ENCODE peak calls at places on chromosomes 12 and 14, in nine cellular contexts. One of them, this sample, is unnamed.

GRCh38 chr12:21911832-21912231 is 29.4 kb downstream of the ABCC9 start:
- DNase-seq in cardiac muscle cell: no peak
- DNase-seq in uterus: no peak
- DNase-seq in K562: no peak
- DNase-seq in heart right ventricle: no peak
- DNase-seq in left ventricle myocardium inferior: no peak
- DNase-seq in HepG2: no peak
- DNase-seq in endothelial cell of umbilical vein: no peak
- DNase-seq in fibroblast of lung: no peak
- DNase-seq in this sample: no peak

GRCh38 chr12:7219599-7220243 is 30.2 kb downstream of the PEX5 start:
- DNase-seq in cardiac muscle cell: peak; percentile 89
- DNase-seq in uterus: peak; percentile 42
- DNase-seq in K562: peak; percentile 44
- DNase-seq in heart right ventricle: peak; percentile 68
- DNase-seq in left ventricle myocardium inferior: peak; percentile 44
- DNase-seq in HepG2: peak; percentile 63
- DNase-seq in endothelial cell of umbilical vein: peak; percentile 71
- DNase-seq in fibroblast of lung: peak; percentile 65
- DNase-seq in this sample: peak; percentile 51

GRCh38 chr12:107493646-107494045 is 192.0 kb upstream of the PWP1 start:
- DNase-seq in cardiac muscle cell: no peak
- DNase-seq in uterus: no peak
- DNase-seq in K562: no peak
- DNase-seq in heart right ventricle: no peak
- DNase-seq in left ventricle myocardium inferior: no peak
- DNase-seq in HepG2: no peak
- DNase-seq in endothelial cell of umbilical vein: no peak
- DNase-seq in fibroblast of lung: no peak
- DNase-seq in this sample: no peak

GRCh38 chr12:8018666-8019581 is 13.6 kb upstream of the FOXJ2 start:
- DNase-seq in cardiac muscle cell: peak; percentile 82
- DNase-seq in uterus: no peak
- DNase-seq in K562: peak; percentile 58
- DNase-seq in heart right ventricle: no peak
- DNase-seq in left ventricle myocardium inferior: no peak
- DNase-seq in HepG2: peak; percentile 43
- DNase-seq in endothelial cell of umbilical vein: no peak
- DNase-seq in fibroblast of lung: peak; percentile 16
- DNase-seq in this sample: no peak

GRCh38 chr12:106090586-106091411 is 48.0 kb downstream of the NUAK1 start:
- DNase-seq in cardiac muscle cell: no peak
- DNase-seq in uterus: peak; percentile 64
- DNase-seq in K562: no peak
- DNase-seq in heart right ventricle: peak; percentile 77
- DNase-seq in left ventricle myocardium inferior: no peak
- DNase-seq in HepG2: no peak
- DNase-seq in endothelial cell of umbilical vein: peak; percentile 96
- DNase-seq in fibroblast of lung: peak; percentile 94
- DNase-seq in this sample: no peak

GRCh38 chr12:34338751-34339150 is 316.5 kb downstream of the ALG10 start:
- DNase-seq in cardiac muscle cell: no peak
- DNase-seq in uterus: no peak
- DNase-seq in K562: no peak
- DNase-seq in heart right ventricle: no peak
- DNase-seq in left ventricle myocardium inferior: no peak
- DNase-seq in HepG2: no peak
- DNase-seq in endothelial cell of umbilical vein: no peak
- DNase-seq in fibroblast of lung: no peak
- DNase-seq in this sample: no peak

GRCh38 chr12:113228394-113229028 is 7.2 kb downstream of the TPCN1 start:
- DNase-seq in cardiac muscle cell: no peak
- DNase-seq in uterus: no peak
- DNase-seq in K562: no peak
- DNase-seq in heart right ventricle: no peak
- DNase-seq in left ventricle myocardium inferior: no peak
- DNase-seq in HepG2: no peak
- DNase-seq in endothelial cell of umbilical vein: no peak
- DNase-seq in fibroblast of lung: no peak
- DNase-seq in this sample: no peak

GRCh38 chr12:34399631-34400422 is 377.5 kb downstream of the ALG10 start:
- DNase-seq in cardiac muscle cell: no peak
- DNase-seq in uterus: peak; percentile 10
- DNase-seq in K562: peak; percentile 1
- DNase-seq in heart right ventricle: peak; percentile 1
- DNase-seq in left ventricle myocardium inferior: peak; percentile 4
- DNase-seq in HepG2: no peak
- DNase-seq in endothelial cell of umbilical vein: no peak
- DNase-seq in fibroblast of lung: no peak
- DNase-seq in this sample: peak; percentile 1

GRCh38 chr14:101557811-101558738 is 3.2 kb upstream of the DIO3 start:
- DNase-seq in cardiac muscle cell: no peak
- DNase-seq in uterus: peak; percentile 72
- DNase-seq in K562: no peak
- DNase-seq in heart right ventricle: no peak
- DNase-seq in left ventricle myocardium inferior: no peak
- DNase-seq in HepG2: peak; percentile 8
- DNase-seq in endothelial cell of umbilical vein: no peak
- DNase-seq in fibroblast of lung: no peak
- DNase-seq in this sample: peak; percentile 57

GRCh38 chr12:50533971-50534370 is 29.2 kb downstream of the DIP2B start:
- DNase-seq in cardiac muscle cell: no peak
- DNase-seq in uterus: no peak
- DNase-seq in K562: no peak
- DNase-seq in heart right ventricle: no peak
- DNase-seq in left ventricle myocardium inferior: no peak
- DNase-seq in HepG2: no peak
- DNase-seq in endothelial cell of umbilical vein: no peak
- DNase-seq in fibroblast of lung: peak; percentile 45
- DNase-seq in this sample: no peak
- H3K27ac ChIP-seq in cardiac muscle cell: peak overlapping the region; percentile 84
- H3K27ac ChIP-seq in uterus: no peak overlapping the region
- H3K27ac ChIP-seq in K562: peak overlapping the region; percentile 87
- H3K27ac ChIP-seq in heart right ventricle: no peak overlapping the region
- H3K27ac ChIP-seq in left ventricle myocardium inferior: no peak overlapping the region
- H3K27ac ChIP-seq in HepG2: peak overlapping the region; percentile 88
- H3K27ac ChIP-seq in endothelial cell of umbilical vein: no peak overlapping the region
- H3K27ac ChIP-seq in fibroblast of lung: no peak overlapping the region
- H3K27ac ChIP-seq in this sample: peak overlapping the region; percentile 88

GRCh38 chr14:21428930-21429329 is 27.0 kb downstream of the CHD8 start:
- DNase-seq in cardiac muscle cell: no peak
- DNase-seq in uterus: no peak
- DNase-seq in K562: no peak
- DNase-seq in heart right ventricle: peak; percentile 43
- DNase-seq in left ventricle myocardium inferior: peak; percentile 54
- DNase-seq in HepG2: no peak
- DNase-seq in endothelial cell of umbilical vein: no peak
- DNase-seq in fibroblast of lung: no peak
- DNase-seq in this sample: peak; percentile 65
- TF ChIP-seq CTCF in cardiac muscle cell: no peak
- TF ChIP-seq CTCF in uterus: no peak
- TF ChIP-seq CTCF in K562: no peak
- TF ChIP-seq CTCF in heart right ventricle: no peak
- TF ChIP-seq CTCF in left ventricle myocardium inferior: no peak
- TF ChIP-seq CTCF in HepG2: no peak
- TF ChIP-seq CTCF in endothelial cell of umbilical vein: no peak
- TF ChIP-seq CTCF in fibroblast of lung: no peak
- TF ChIP-seq CTCF in this sample: no peak

DNA sequence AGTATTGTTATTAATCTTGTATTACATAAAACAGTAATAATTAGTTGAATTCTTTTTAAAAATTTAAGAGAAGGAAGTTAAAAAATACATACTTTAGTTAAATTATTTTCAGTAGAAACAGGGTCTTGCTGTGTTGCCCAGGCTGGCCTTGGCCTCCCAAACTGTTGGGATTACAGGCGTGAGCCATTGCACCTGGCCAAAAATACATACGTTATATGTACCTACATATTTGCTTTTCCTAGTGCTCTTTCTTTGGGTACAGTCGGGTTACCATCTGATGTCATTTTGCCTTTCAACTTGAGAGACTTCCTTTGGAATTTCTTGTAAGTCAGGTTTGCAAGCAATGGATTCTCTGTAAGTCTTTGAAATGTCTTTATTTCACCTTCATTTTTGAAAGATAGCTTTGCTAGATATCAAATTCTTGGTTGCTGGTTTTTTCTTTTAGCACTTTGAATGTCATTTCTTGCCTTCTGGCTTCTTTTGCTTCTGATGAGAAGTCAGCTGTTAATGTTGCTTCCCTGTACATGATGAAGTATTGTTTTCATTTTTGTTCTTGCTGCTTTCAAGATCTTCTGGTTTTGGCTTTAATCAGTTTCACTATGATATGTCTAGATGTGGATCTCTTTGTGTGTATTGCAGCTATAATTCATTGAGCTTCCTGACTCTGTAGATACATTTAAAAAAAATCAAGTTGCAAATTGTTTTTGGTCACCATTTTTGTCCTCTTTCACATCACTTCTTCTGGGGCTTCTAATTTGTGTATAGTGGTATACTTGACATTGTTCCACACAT is 84.4 kb downstream of the SPATS2 start:
- DNase-seq in cardiac muscle cell: no peak
- DNase-seq in uterus: no peak
- DNase-seq in K562: no peak
- DNase-seq in heart right ventricle: no peak
- DNase-seq in left ventricle myocardium inferior: no peak
- DNase-seq in HepG2: no peak
- DNase-seq in endothelial cell of umbilical vein: no peak
- DNase-seq in fibroblast of lung: no peak
- DNase-seq in this sample: no peak
- H3K27ac ChIP-seq in cardiac muscle cell: no peak overlapping the region
- H3K27ac ChIP-seq in uterus: no peak overlapping the region
- H3K27ac ChIP-seq in K562: no peak overlapping the region
- H3K27ac ChIP-seq in heart right ventricle: no peak overlapping the region
- H3K27ac ChIP-seq in left ventricle myocardium inferior: no peak overlapping the region
- H3K27ac ChIP-seq in HepG2: no peak overlapping the region
- H3K27ac ChIP-seq in endothelial cell of umbilical vein: no peak overlapping the region
- H3K27ac ChIP-seq in fibroblast of lung: no peak overlapping the region
- H3K27ac ChIP-seq in this sample: no peak overlapping the region

DNA sequence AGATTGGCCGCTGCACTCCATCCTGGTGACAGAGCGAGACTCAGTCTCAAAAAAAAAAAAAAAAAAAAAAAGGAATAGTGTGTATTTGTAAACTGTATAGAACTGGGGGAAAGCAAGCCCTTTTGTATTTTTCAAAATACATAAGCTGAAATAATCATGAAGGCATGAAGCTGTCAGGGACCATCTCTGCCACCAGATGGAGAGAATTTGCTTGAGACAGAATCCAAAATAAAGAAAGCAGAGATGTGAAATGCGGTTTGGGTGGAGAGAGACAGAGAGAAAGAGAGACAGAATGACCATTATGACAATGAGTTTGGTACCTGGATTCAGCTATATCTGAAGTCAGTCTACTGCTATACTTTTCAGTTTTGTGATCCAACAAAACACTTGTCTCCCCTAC is 155.7 kb upstream of the LRIG3 start:
- DNase-seq in cardiac muscle cell: no peak
- DNase-seq in uterus: no peak
- DNase-seq in K562: no peak
- DNase-seq in heart right ventricle: no peak
- DNase-seq in left ventricle myocardium inferior: no peak
- DNase-seq in HepG2: no peak
- DNase-seq in endothelial cell of umbilical vein: peak; percentile 71
- DNase-seq in fibroblast of lung: no peak
- DNase-seq in this sample: no peak
- TF ChIP-seq CTCF in cardiac muscle cell: no peak
- TF ChIP-seq CTCF in uterus: no peak
- TF ChIP-seq CTCF in K562: no peak
- TF ChIP-seq CTCF in heart right ventricle: no peak
- TF ChIP-seq CTCF in left ventricle myocardium inferior: no peak
- TF ChIP-seq CTCF in HepG2: no peak
- TF ChIP-seq CTCF in endothelial cell of umbilical vein: peak; percentile 21
- TF ChIP-seq CTCF in fibroblast of lung: no peak
- TF ChIP-seq CTCF in this sample: no peak

GRCh38 chr14:100081997-100082625 is 16.9 kb downstream of the EVL start:
- DNase-seq in cardiac muscle cell: no peak
- DNase-seq in uterus: no peak
- DNase-seq in K562: no peak
- DNase-seq in heart right ventricle: no peak
- DNase-seq in left ventricle myocardium inferior: no peak
- DNase-seq in HepG2: no peak
- DNase-seq in endothelial cell of umbilical vein: no peak
- DNase-seq in fibroblast of lung: no peak
- DNase-seq in this sample: no peak
- H3K27ac ChIP-seq in cardiac muscle cell: no peak overlapping the region
- H3K27ac ChIP-seq in uterus: no peak overlapping the region
- H3K27ac ChIP-seq in K562: no peak overlapping the region
- H3K27ac ChIP-seq in heart right ventricle: no peak overlapping the region
- H3K27ac ChIP-seq in left ventricle myocardium inferior: no peak overlapping the region
- H3K27ac ChIP-seq in HepG2: no peak overlapping the region
- H3K27ac ChIP-seq in endothelial cell of umbilical vein: no peak overlapping the region
- H3K27ac ChIP-seq in fibroblast of lung: no peak overlapping the region
- H3K27ac ChIP-seq in this sample: no peak overlapping the region

GRCh38 chr12:94873368-94874085 is 130.0 kb downstream of the NDUFA12 start:
- DNase-seq in cardiac muscle cell: peak; percentile 63
- DNase-seq in uterus: peak; percentile 32
- DNase-seq in K562: peak; percentile 25
- DNase-seq in heart right ventricle: no peak
- DNase-seq in left ventricle myocardium inferior: peak; percentile 16
- DNase-seq in HepG2: no peak
- DNase-seq in endothelial cell of umbilical vein: no peak
- DNase-seq in fibroblast of lung: no peak
- DNase-seq in this sample: no peak

GRCh38 chr12:94874986-94875312 is 128.5 kb downstream of the NDUFA12 start:
- DNase-seq in cardiac muscle cell: no peak
- DNase-seq in uterus: no peak
- DNase-seq in K562: no peak
- DNase-seq in heart right ventricle: no peak
- DNase-seq in left ventricle myocardium inferior: no peak
- DNase-seq in HepG2: no peak
- DNase-seq in endothelial cell of umbilical vein: no peak
- DNase-seq in fibroblast of lung: no peak
- DNase-seq in this sample: no peak

GRCh38 chr12:94874086-94874985 is 129.2 kb downstream of the NDUFA12 start:
- DNase-seq in cardiac muscle cell: no peak
- DNase-seq in uterus: no peak
- DNase-seq in K562: no peak
- DNase-seq in heart right ventricle: no peak
- DNase-seq in left ventricle myocardium inferior: no peak
- DNase-seq in HepG2: no peak
- DNase-seq in endothelial cell of umbilical vein: no peak
- DNase-seq in fibroblast of lung: no peak
- DNase-seq in this sample: no peak

GRCh38 chr12:94872671-94873367 is 130.7 kb downstream of the NDUFA12 start:
- DNase-seq in cardiac muscle cell: no peak
- DNase-seq in uterus: peak; percentile 17
- DNase-seq in K562: no peak
- DNase-seq in heart right ventricle: no peak
- DNase-seq in left ventricle myocardium inferior: no peak
- DNase-seq in HepG2: no peak
- DNase-seq in endothelial cell of umbilical vein: no peak
- DNase-seq in fibroblast of lung: no peak
- DNase-seq in this sample: peak; percentile 18

GRCh38 chr12:94875525-94875924 is 128.0 kb downstream of the NDUFA12 start:
- DNase-seq in cardiac muscle cell: peak; percentile 13
- DNase-seq in uterus: no peak
- DNase-seq in K562: no peak
- DNase-seq in heart right ventricle: no peak
- DNase-seq in left ventricle myocardium inferior: no peak
- DNase-seq in HepG2: peak; percentile 21
- DNase-seq in endothelial cell of umbilical vein: peak; percentile 41
- DNase-seq in fibroblast of lung: no peak
- DNase-seq in this sample: no peak
- TF ChIP-seq CTCF in cardiac muscle cell: no peak
- TF ChIP-seq CTCF in uterus: peak; percentile 11
- TF ChIP-seq CTCF in K562: no peak
- TF ChIP-seq CTCF in heart right ventricle: peak; percentile 23
- TF ChIP-seq CTCF in left ventricle myocardium inferior: peak; percentile 17
- TF ChIP-seq CTCF in HepG2: peak; percentile 58
- TF ChIP-seq CTCF in endothelial cell of umbilical vein: peak; percentile 27
- TF ChIP-seq CTCF in fibroblast of lung: no peak
- TF ChIP-seq CTCF in this sample: no peak

This sample was measured in pancreas.